ENCODE peak calls at places on chromosomes 4 and X, in six cellular contexts. U is cardiac muscle cell; A is neuronal stem cell; J is CD8-positive, alpha-beta T cell; L is pancreas; P is naive thymus-derived CD4-positive, alpha-beta T cell. K is an unnamed sample.

GRCh38 chr4:36374836-36375511 is 93.6 kb downstream of the DTHD1 start:
- DNase-seq in U (no peak), J (no peak), L (no peak), A (no peak), P (no peak), K (no peak)

GRCh38 chrX:126658447-126658846 is 105.8 kb upstream of the DCAF12L1 start:
- DNase-seq in A (no peak), U (no peak), P (no peak), J (no peak), L (no peak), K (no peak)

GRCh38 chr4:6967846-6968340 is 58.3 kb downstream of the TBC1D14 start:
- DNase-seq in L (no peak), A (no peak), J (no peak), P (no peak), U (no peak), K (no peak)

GRCh38 chr4:41638806-41639205 is 100.8 kb downstream of the LIMCH1 start:
- DNase-seq in L (no peak), J (no peak), U (no peak), P (no peak), A (no peak), K (no peak)

GRCh38 chr4:20297246-20297645 is 45.5 kb downstream of the SLIT2 start:
- DNase-seq in U (peak; percentile 35), P (no peak), L (no peak), J (no peak), A (no peak), K (no peak)

GRCh38 chr4:128663325-128663724 is 146.2 kb upstream of the JADE1 start:
- DNase-seq in L (no peak), A (no peak), J (no peak), U (no peak), P (no peak), K (peak; percentile 82)

GRCh38 chr4:82785248-82786003 is 13.2 kb downstream of the SCD5 start:
- DNase-seq in P (no peak), L (no peak), J (no peak), U (peak; percentile 93), A (no peak), K (no peak)

GRCh38 chr4:35525192-35525978 is 718.9 kb downstream of the ARAP2 start:
- DNase-seq in A (no peak), L (no peak), U (no peak), J (no peak), P (no peak), K (no peak)

GRCh38 chrX:20300822-20301221 is 34.1 kb upstream of the RPS6KA3 start:
- DNase-seq in L (no peak), A (no peak), P (no peak), J (no peak), U (no peak), K (no peak)

GRCh38 chr4:24274401-24275035 is 309.8 kb downstream of the DHX15 start:
- DNase-seq in U (peak; percentile 3), J (no peak), A (no peak), L (no peak), P (no peak), K (no peak)

GRCh38 chr4:185589067-185589844 is 53.9 kb upstream of the PDLIM3 start:
- DNase-seq in L (no peak), U (peak; percentile 77), J (no peak), P (no peak), A (no peak), K (no peak)

GRCh38 chrX:2327423-2327822 is 173.4 kb downstream of the DHRSX start:
- DNase-seq in U (no peak), A (no peak), J (no peak), P (no peak), L (no peak), K (no peak)

GRCh38 chr4:156778606-156779005 is 193.0 kb downstream of the PDGFC start:
- DNase-seq in L (no peak), U (peak; percentile 80), P (no peak), A (no peak), J (no peak), K (no peak)

GRCh38 chrX:50751091-50751490 is 62.9 kb downstream of the SHROOM4 start:
- DNase-seq in A (no peak), U (no peak), J (no peak), L (no peak), P (no peak), K (no peak)

GRCh38 chr4:185036842-185037241 is 18.6 kb downstream of the HELT start:
- DNase-seq in L (no peak), J (no peak), A (no peak), P (no peak), U (no peak), K (peak; percentile 7)

GRCh38 chr4:150176559-150176958 is 98.3 kb downstream of the DCLK2 start:
- DNase-seq in A (no peak), P (no peak), J (no peak), L (no peak), U (peak; percentile 82), K (no peak)

GRCh38 chrX:47514553-47515235 is 31.7 kb upstream of the ZNF41 start:
- DNase-seq in A (no peak), J (no peak), U (peak; percentile 57), L (no peak), P (no peak), K (no peak)

GRCh38 chrX:124725467-124725866 is 379.1 kb downstream of the SH2D1A start:
- DNase-seq in A (no peak), L (no peak), J (no peak), U (no peak), P (no peak), K (no peak)

GRCh38 chrX:120536056-120536455 is 24.7 kb downstream of the CUL4B start:
- DNase-seq in U (no peak), J (no peak), A (no peak), L (no peak), P (no peak), K (peak; percentile 67)

GRCh38 chrX:116427976-116428375 is 8.4 kb upstream of the SLC6A14 start:
- DNase-seq in P (no peak), J (no peak), L (no peak), A (no peak), U (no peak), K (no peak)

GRCh38 chr4:152539556-152540292 is 3.8 kb upstream of the FBXW7 start:
- DNase-seq in L (no peak), P (no peak), J (no peak), U (no peak), A (no peak), K (peak; percentile 57)

GRCh38 chr4:16573744-16574143 is 324.7 kb downstream of the LDB2 start:
- DNase-seq in P (no peak), J (no peak), A (no peak), U (peak; percentile 80), L (no peak), K (no peak)
- H3K4me1 ChIP-seq in P (no peaks in the 10 kb centered on the region), J (no peaks in the 10 kb centered on the region), A (no peaks in the 10 kb centered on the region), U (no peaks in the 10 kb centered on the region), L (no peaks in the 10 kb centered on the region), K (no peaks in the 10 kb centered on the region)

DNA sequence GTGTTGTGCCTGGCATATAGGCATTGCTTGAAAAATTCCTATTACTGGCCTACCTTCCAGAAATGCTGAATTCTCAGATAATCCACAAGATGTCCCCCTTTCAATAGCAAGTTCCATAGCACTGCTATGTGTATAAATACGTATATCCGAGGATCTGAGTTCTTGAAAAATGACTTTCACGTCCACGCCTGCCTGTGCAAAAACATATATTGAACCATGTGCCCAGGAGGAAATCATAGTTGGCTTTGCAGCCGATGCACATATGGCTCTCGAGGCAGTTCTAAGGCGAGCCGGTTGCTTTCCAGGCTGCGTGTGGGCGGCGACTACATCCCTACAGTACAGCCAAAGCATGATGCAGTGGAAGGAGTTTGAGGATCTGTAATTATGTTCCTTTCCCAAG is 55.4 kb upstream of the ESX1 start:
- DNase-seq in L (no peak), J (no peak), A (no peak), U (peak; percentile 53), P (no peak), K (no peak)
- H3K4me3 ChIP-seq in L (no peak overlapping the region), J (no peak overlapping the region), A (no peak overlapping the region), U (no peak overlapping the region), P (no peak overlapping the region), K (no peak overlapping the region)

GRCh38 chr4:94507708-94508107 is 56.0 kb downstream of the PDLIM5 start:
- DNase-seq in L (no peak), U (peak; percentile 94), J (no peak), P (no peak), A (no peak), K (no peak)
- H3K4me1 ChIP-seq in L (peaks cover 11% of the 10 kb centered on the region), U (peaks cover 40% of the 10 kb centered on the region), J (no peaks in the 10 kb centered on the region), P (no peaks in the 10 kb centered on the region), A (peaks cover 3% of the 10 kb centered on the region), K (no peaks in the 10 kb centered on the region)

GRCh38 chr4:141329174-141329569 is 108.5 kb downstream of the ZNF330 start:
- DNase-seq in L (no peak), A (no peak), P (no peak), J (no peak), U (peak; percentile 54), K (no peak)

GRCh38 chr4:141328550-141329173 is 108.0 kb downstream of the ZNF330 start:
- DNase-seq in P (no peak), L (no peak), U (no peak), J (no peak), A (no peak), K (no peak)

GRCh38 chr4:141335166-141335565 is 114.5 kb downstream of the ZNF330 start:
- DNase-seq in J (no peak), U (no peak), P (no peak), L (no peak), A (no peak), K (no peak)

DNA sequence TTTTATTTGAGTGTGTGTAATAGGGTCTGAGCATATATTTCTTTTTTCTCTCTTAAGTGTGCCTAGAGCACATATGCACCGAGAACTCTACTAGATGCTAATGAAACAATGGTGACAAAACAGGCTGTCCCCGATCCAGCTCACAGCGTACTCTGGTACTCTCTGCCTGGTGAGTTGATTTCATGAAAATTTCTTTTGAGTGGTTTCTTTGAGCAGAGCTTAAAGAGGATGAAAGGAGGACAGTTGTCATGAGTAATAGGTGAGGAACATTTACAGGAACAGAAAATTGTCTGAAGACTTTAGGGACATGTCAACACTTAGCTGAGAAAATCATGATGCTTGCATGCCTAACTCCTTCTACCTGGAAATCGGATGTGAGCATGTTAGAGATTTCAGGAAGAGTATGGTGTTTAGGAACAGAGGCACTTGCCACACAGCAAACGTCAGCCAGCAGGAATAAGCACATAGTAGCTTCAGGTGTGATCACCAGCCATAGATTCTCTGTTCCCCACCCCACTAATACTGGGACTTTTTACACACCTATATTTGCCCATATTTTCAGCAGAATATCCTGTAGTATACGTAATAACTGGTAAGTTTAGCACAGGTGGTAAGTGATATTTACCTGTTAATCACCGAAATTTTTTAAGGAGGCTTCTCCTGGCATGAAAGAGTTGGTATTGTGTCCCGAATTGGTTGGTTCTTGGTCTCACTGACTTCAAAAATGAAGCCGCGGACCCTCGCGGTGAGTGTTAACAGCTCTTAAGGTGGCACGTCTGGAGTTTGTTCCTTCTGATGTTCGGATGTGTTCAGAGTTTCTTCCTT is 111.1 kb downstream of the ZNF330 start:
- DNase-seq in L (no peak), P (no peak), A (no peak), J (no peak), U (no peak), K (no peak)
- H3K4me3 ChIP-seq in L (peak overlapping the region; percentile 58), P (no peak overlapping the region), A (no peak overlapping the region), J (no peak overlapping the region), U (no peak overlapping the region), K (no peak overlapping the region)

GRCh38 chr4:2867758-2868491 is 24.3 kb downstream of the ADD1 start:
- DNase-seq in U (peak; percentile 63), J (no peak), L (no peak), P (no peak), A (no peak), K (no peak)
- H3K4me1 ChIP-seq in U (peaks cover 78% of the 10 kb centered on the region), J (peaks cover 28% of the 10 kb centered on the region), L (peaks cover 38% of the 10 kb centered on the region), P (peaks cover 10% of the 10 kb centered on the region), A (peaks cover 3% of the 10 kb centered on the region), K (peaks cover 6% of the 10 kb centered on the region)

GRCh38 chr4:39502034-39502658 is 25.1 kb downstream of the UGDH start:
- DNase-seq in J (no peak), U (peak; percentile 27), P (no peak), A (no peak), L (no peak), K (no peak)
- H3K4me3 ChIP-seq in J (no peak overlapping the region), U (no peak overlapping the region), P (no peak overlapping the region), A (no peak overlapping the region), L (no peak overlapping the region), K (no peak overlapping the region)

K was measured in OCI-LY7.